ENCODE peak calls at places on chromosomes 1 and 21, in six cellular contexts. Y is thyroid gland, W is HL-60, A is GM06990, J is IMR-90, E is OCI-LY7. C is an unnamed sample.

GRCh38 chr1:65001238-65001792 is 35.0 kb upstream of the JAK1 start:
- DNase-seq in Y (peak), E (no peak), J (peak), A (peak), W (no peak), C (peak)

GRCh38 chr1:50959303-50959912 is 659 bp downstream of the FAF1 start:
- DNase-seq in E (no peak), J (peak), W (no peak), A (no peak), Y (peak), C (peak)

GRCh38 chr1:205663286-205663994 is 16.9 kb downstream of the SLC45A3 start:
- DNase-seq in Y (no peak), E (no peak), W (no peak), J (no peak), A (no peak), C (no peak)

GRCh38 chr1:236287757-236288619 is 6.2 kb upstream of the ERO1B start:
- DNase-seq in J (no peak), W (no peak), A (no peak), Y (no peak), E (no peak), C (no peak)

GRCh38 chr1:201783572-201783971 is 45.4 kb upstream of the IPO9 start:
- DNase-seq in J (no peak), E (no peak), Y (no peak), W (no peak), A (no peak), C (no peak)

GRCh38 chr21:34669149-34669879 is 520 bp downstream of the CLIC6 start:
- DNase-seq in A (peak), Y (peak), W (no peak), J (no peak), E (no peak), C (peak)

GRCh38 chr1:4624141-4624715 is 30.2 kb upstream of the AJAP1 start:
- DNase-seq in W (no peak), E (no peak), Y (no peak), A (no peak), J (no peak), C (no peak)

GRCh38 chr1:155184835-155185782 is 11.5 kb downstream of the TRIM46 start:
- DNase-seq in W (peak), J (no peak), A (peak), Y (no peak), E (peak), C (no peak)

GRCh38 chr1:91523462-91523861 is 22.8 kb downstream of the CDC7 start:
- DNase-seq in A (no peak), J (peak), W (no peak), Y (no peak), E (no peak), C (peak)

GRCh38 chr1:115656461-115657077 is 14.8 kb downstream of the VANGL1 start:
- DNase-seq in E (no peak), J (no peak), W (no peak), A (no peak), Y (no peak), C (no peak)

GRCh38 chr1:6580588-6581270 is 935 bp downstream of the ZBTB48 start:
- DNase-seq in E (peak), J (no peak), W (no peak), Y (no peak), A (no peak), C (peak)

GRCh38 chr1:232283864-232284263 is 346.1 kb downstream of the SIPA1L2 start:
- DNase-seq in W (no peak), A (no peak), J (no peak), Y (no peak), E (no peak), C (no peak)

GRCh38 chr1:115650961-115651360 is 9.2 kb downstream of the VANGL1 start:
- DNase-seq in A (no peak), J (no peak), W (no peak), Y (no peak), E (no peak), C (no peak)

GRCh38 chr1:78673120-78673519 is 23.5 kb downstream of the IFI44 start:
- DNase-seq in J (no peak), A (no peak), Y (peak), W (no peak), E (no peak), C (peak)

GRCh38 chr21:34865922-34866271 is 183.2 kb downstream of the RUNX1 start:
- DNase-seq in A (no peak), Y (no peak), W (peak), E (peak), J (no peak), C (peak)

GRCh38 chr1:233879841-233880240 is 24.6 kb upstream of the SLC35F3 start:
- DNase-seq in J (no peak), W (no peak), A (no peak), Y (no peak), E (no peak), C (no peak)

GRCh38 chr1:117128323-117129079 is 7.0 kb upstream of the TRIM45 start:
- DNase-seq in W (no peak), J (peak), A (no peak), Y (no peak), E (peak), C (no peak)

GRCh38 chr1:184608581-184608980 is 146.1 kb downstream of the EDEM3 start:
- DNase-seq in A (no peak), W (no peak), E (no peak), Y (no peak), J (no peak), C (no peak)

GRCh38 chr1:235563513-235563912 is 59.3 kb upstream of the B3GALNT2 start:
- DNase-seq in W (no peak), J (no peak), A (no peak), Y (no peak), E (no peak), C (no peak)

GRCh38 chr1:154987326-154987725 is 4.2 kb downstream of the FLAD1 start:
- DNase-seq in E (no peak), A (no peak), J (no peak), Y (no peak), W (peak), C (no peak)

GRCh38 chr1:118928739-118929554 is 59.2 kb downstream of the TBX15 start:
- DNase-seq in E (peak), W (no peak), A (no peak), Y (peak), J (peak), C (peak)

GRCh38 chr1:169102567-169102966 is 3.9 kb upstream of the ATP1B1 start:
- DNase-seq in Y (peak), A (no peak), W (no peak), E (no peak), J (peak), C (no peak)

GRCh38 chr1:109255673-109256072 is 6.3 kb downstream of the CELSR2 start:
- DNase-seq in J (no peak), Y (no peak), A (no peak), W (no peak), E (no peak), C (no peak)

GRCh38 chr1:64343105-64343960 is 126.6 kb upstream of the CACHD1 start:
- DNase-seq in A (no peak), E (no peak), W (no peak), J (peak), Y (no peak), C (no peak)

GRCh38 chr1:53089478-53090226 is 27.6 kb downstream of the PODN start:
- DNase-seq in E (no peak), Y (no peak), A (no peak), W (no peak), J (peak), C (no peak)

GRCh38 chr1:192805832-192806323 is 3.0 kb upstream of the RGS2 start:
- DNase-seq in Y (no peak), W (peak), J (peak), A (peak), E (peak), C (peak)

GRCh38 chr1:15704526-15705183 is 20.5 kb downstream of the PLEKHM2 start:
- DNase-seq in E (no peak), A (no peak), Y (no peak), W (no peak), J (no peak), C (no peak)

GRCh38 chr21:45306832-45307571 is 19.3 kb upstream of the POFUT2 start:
- DNase-seq in E (no peak), W (no peak), Y (peak), J (peak), A (no peak), C (no peak)

GRCh38 chr1:234658143-234658542 is 48.2 kb upstream of the IRF2BP2 start:
- DNase-seq in J (peak), E (no peak), W (peak), A (no peak), Y (peak), C (no peak)

GRCh38 chr21:16309250-16309971 is 579.6 kb downstream of the USP25 start:
- DNase-seq in W (no peak), J (no peak), A (no peak), Y (no peak), E (no peak), C (no peak)

GRCh38 chr21:36852293-36852692 is 114.2 kb downstream of the HLCS start:
- DNase-seq in J (no peak), W (no peak), E (no peak), A (no peak), Y (no peak), C (no peak)

GRCh38 chr1:196143602-196144342 is 464.5 kb downstream of the KCNT2 start:
- DNase-seq in E (peak), W (no peak), J (no peak), Y (no peak), A (no peak), C (no peak)

GRCh38 chr1:56627636-56628039 is 17.5 kb upstream of the PRKAA2 start:
- DNase-seq in E (no peak), W (no peak), A (no peak), J (peak), Y (no peak), C (no peak)

GRCh38 chr1:226651041-226651731 is 87.9 kb downstream of the ITPKB start:
- DNase-seq in Y (no peak), J (no peak), E (no peak), W (no peak), A (no peak), C (no peak)

GRCh38 chr1:226650236-226650841 is 88.7 kb downstream of the ITPKB start:
- DNase-seq in E (peak), W (no peak), J (no peak), Y (no peak), A (no peak), C (no peak)

GRCh38 chr1:226648421-226648820 is 90.7 kb downstream of the ITPKB start:
- DNase-seq in Y (no peak), J (no peak), W (no peak), E (no peak), A (no peak), C (no peak)

GRCh38 chr1:226649244-226649643 is 89.8 kb downstream of the ITPKB start:
- DNase-seq in E (no peak), J (no peak), W (no peak), Y (no peak), A (no peak), C (no peak)

DNA sequence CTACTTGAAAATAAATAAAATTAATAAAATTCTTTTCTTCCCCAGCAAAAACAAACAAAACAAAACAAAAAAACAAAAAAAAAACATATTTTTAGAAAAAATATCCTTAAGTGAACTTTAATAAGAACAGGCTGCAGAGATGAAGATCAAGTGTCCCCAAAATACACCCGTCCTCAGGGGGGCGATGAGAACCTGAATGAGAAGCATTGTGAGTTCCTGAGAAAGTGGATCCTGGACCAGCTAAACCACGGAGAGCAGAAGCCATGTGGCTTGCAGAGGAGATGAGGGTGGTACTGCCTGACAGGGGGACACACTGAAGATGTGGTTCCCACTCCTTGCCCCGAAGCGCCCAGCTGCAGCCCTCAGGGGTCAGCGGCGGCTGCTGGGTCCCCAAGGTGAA is 89.3 kb downstream of the ITPKB start:
- DNase-seq in W (no peak), J (peak), A (no peak), E (peak), Y (no peak), C (peak)
- TF ChIP-seq CTCF in W (no peak), J (peak), A (peak), E (peak), Y (no peak), C (peak)

GRCh38 chr1:1900883-1901640 is 10.2 kb upstream of the GNB1 start:
- DNase-seq in Y (no peak), A (no peak), J (no peak), E (no peak), W (no peak), C (no peak)

GRCh38 chr1:1898246-1898933 is 7.5 kb upstream of the GNB1 start:
- DNase-seq in E (no peak), J (no peak), W (no peak), Y (no peak), A (no peak), C (no peak)

GRCh38 chr1:1899967-1900327 is 9.1 kb upstream of the GNB1 start:
- DNase-seq in Y (no peak), E (no peak), W (no peak), J (no peak), A (no peak), C (no peak)

GRCh38 chr1:1901641-1902294 is 10.9 kb upstream of the GNB1 start:
- DNase-seq in A (no peak), J (no peak), W (no peak), E (no peak), Y (no peak), C (no peak)

GRCh38 chr1:1899266-1899966 is 8.5 kb upstream of the GNB1 start:
- DNase-seq in A (no peak), E (peak), J (no peak), Y (no peak), W (no peak), C (peak)
- TF ChIP-seq CTCF in A (peak), E (peak), J (no peak), Y (no peak), W (no peak), C (peak)

GRCh38 chr1:40879487-40880175 is 17.5 kb upstream of the CITED4 start:
- DNase-seq in Y (no peak), J (no peak), W (no peak), A (no peak), E (no peak), C (no peak)
- TF ChIP-seq CTCF in Y (no peak), J (no peak), W (no peak), A (no peak), E (no peak), C (no peak)

DNA sequence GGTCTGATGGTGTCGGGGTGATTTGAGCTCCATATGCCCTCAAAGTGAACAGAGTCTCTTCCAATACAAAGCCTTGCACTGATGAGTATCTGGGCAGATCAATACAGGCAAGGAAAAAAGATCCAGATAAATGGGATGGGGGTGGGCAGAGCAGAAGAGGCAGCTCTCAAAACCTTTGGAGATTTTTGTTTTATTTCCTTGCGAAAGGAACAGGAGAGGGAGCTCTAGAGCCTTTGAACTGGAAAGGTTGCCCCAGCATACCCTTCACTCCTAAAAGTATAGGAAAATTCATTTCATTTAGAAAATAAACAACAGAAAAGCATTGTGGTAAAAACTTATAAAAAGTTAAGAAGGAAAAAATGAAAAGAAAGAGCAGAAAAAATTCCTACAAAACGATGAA is 31.4 kb upstream of the OLIG2 start:
- DNase-seq in Y (no peak), A (no peak), J (peak), E (peak), W (no peak), C (no peak)
- TF ChIP-seq CTCF in Y (no peak), A (peak), J (peak), E (peak), W (peak), C (peak)

GRCh38 chr1:176745945-176746344 is 283.0 kb downstream of the PAPPA2 start:
- DNase-seq in W (no peak), E (no peak), J (no peak), Y (no peak), A (no peak), C (no peak)
- TF ChIP-seq CTCF in W (no peak), E (peak), J (no peak), Y (peak), A (no peak), C (no peak)

DNA sequence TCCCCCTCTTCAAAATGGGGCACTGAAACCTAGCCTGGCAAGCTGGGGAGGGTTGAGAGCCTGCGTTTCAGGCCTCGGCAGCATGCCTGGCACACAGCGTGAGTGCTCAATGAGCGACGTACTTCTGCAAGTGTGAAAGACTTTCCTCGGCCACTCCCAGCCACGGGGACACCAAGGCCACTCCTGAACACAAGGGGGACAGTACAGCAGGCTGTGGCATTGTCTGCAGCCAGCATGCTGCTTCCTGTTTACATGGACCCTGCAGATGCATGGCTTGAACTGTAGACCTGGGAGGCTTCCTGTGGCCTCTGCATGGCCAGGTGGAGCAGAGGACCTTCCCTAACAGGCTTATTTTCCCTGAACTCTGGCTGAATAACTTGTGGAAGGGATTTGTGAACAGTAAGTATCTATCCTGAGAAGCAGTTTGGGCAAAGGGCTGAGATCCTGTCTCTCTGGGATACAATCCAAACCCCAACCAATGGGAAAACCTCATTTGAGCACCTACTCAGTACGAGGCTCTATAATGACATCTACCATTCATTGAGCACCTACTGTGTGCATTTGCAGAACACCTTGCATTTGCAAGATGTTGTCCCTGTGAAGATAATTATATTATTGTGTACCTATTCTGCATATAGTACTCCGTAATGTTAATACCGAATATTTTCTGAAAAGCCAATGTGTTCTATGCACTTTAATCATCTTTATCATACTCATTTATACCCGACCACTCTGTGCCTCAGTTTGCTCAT is 9.9 kb upstream of the HSPG2 start:
- DNase-seq in J (no peak), E (no peak), A (no peak), Y (peak), W (no peak), C (no peak)
- TF ChIP-seq CTCF in J (no peak), E (no peak), A (no peak), Y (no peak), W (no peak), C (no peak)

C was measured in activated CD8-positive, alpha-beta T cell treated with anti-CD3 and anti-CD28 coated beads for 36 hours.